ENCODE peak calls at places on chromosomes 12 and 14, in seven cellular contexts. K, A, Z, I, C, S and O are unnamed samples.

GRCh38 chr12:45720069-45720468 is 9.4 kb upstream of the ARID2 start:
- DNase-seq in K (no peak), A (no peak), Z (no peak), I (no peak), C (no peak), S (no peak), O (no peak)

GRCh38 chr12:4518106-4518728 is 20.5 kb upstream of the RAD51AP1 start:
- DNase-seq in K (peak), A (no peak), Z (no peak), I (no peak), C (peak), S (no peak), O (no peak)

GRCh38 chr14:41749425-41749824 is 142.7 kb downstream of the LRFN5 start:
- DNase-seq in K (peak), A (no peak), Z (no peak), I (no peak), C (no peak), S (no peak), O (no peak)

GRCh38 chr12:104219361-104219892 is 3.8 kb downstream of the TXNRD1 start:
- DNase-seq in K (peak), A (no peak), Z (no peak), I (no peak), C (peak), S (no peak), O (no peak)

GRCh38 chr12:10701843-10702242 is 21.3 kb downstream of the YBX3 start:
- DNase-seq in K (no peak), A (no peak), Z (no peak), I (no peak), C (no peak), S (no peak), O (no peak)

GRCh38 chr12:19572920-19573558 is 133.7 kb downstream of the AEBP2 start:
- DNase-seq in K (peak), A (no peak), Z (no peak), I (no peak), C (no peak), S (peak), O (peak)

GRCh38 chr14:24436355-24437019 is 6.1 kb downstream of the SDR39U1 start:
- DNase-seq in K (peak), A (peak), Z (no peak), I (no peak), C (peak), S (peak), O (peak)

GRCh38 chr14:91387996-91388395 is 29.6 kb downstream of the CCDC88C start:
- DNase-seq in K (no peak), A (no peak), Z (no peak), I (no peak), C (no peak), S (no peak), O (no peak)

GRCh38 chr12:67811437-67812361 is 163.2 kb downstream of the DYRK2 start:
- DNase-seq in K (peak), A (no peak), Z (no peak), I (no peak), C (peak), S (no peak), O (no peak)

GRCh38 chr14:103755060-103755459 is 39.5 kb downstream of the ZFYVE21 start:
- DNase-seq in K (no peak), A (no peak), Z (no peak), I (no peak), C (no peak), S (no peak), O (no peak)

GRCh38 chr12:2187195-2187963 is 134.6 kb downstream of the CACNA1C start:
- DNase-seq in K (no peak), A (no peak), Z (no peak), I (no peak), C (no peak), S (no peak), O (no peak)

GRCh38 chr12:2180737-2181082 is 127.9 kb downstream of the CACNA1C start:
- DNase-seq in K (no peak), A (no peak), Z (no peak), I (no peak), C (no peak), S (no peak), O (no peak)

GRCh38 chr12:2185751-2186341 is 133.1 kb downstream of the CACNA1C start:
- DNase-seq in K (no peak), A (no peak), Z (no peak), I (no peak), C (no peak), S (no peak), O (no peak)

GRCh38 chr12:2179953-2180736 is 127.4 kb downstream of the CACNA1C start:
- DNase-seq in K (peak), A (no peak), Z (no peak), I (no peak), C (no peak), S (no peak), O (no peak)

DNA sequence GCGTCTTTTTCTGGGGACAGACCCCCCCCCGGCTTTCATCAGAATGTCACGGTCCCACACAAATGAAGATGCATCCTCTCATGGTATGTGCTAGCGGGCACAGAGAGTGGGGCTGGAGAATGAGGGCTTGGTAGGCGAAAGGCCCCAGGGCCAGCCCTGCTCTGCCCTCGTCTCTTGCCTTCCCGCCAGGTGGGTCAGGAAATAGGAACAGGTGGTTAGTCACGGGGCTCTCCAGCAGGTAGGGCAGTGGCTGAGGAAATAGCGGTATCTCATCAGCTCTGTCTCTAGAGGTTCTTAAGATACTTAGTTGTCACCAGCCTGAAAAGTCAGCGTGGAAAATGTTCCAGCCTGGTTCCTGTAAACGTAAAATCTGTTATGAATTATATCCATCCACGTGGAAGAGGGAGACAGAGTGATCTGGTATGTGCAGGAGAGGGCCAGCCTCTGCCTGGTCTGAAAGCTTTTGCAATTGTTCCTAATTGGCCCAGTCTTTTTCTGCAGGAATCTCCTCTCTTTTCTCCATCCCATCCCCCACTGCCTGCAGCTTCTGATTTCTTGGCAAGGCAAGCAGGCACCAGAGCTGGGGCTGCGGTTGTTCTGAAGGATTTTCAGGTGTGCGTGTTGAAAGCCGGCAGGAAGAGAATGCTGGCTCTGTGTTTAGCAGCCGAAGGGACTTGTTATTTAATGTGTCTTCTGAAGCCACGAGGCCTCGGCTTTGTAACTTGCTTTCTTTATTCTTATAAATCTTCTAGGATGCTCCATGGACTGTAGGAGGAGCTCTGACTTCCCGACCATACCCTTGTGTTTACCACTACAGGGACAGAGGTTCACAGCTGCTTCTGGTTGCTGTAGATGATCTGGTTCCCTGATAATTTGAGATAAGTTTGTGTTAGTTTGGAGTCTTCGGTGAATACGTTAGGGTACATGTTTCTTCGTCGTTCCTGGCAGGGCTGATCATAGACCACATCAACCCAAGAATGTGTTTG is 131.1 kb downstream of the CACNA1C start:
- DNase-seq in K (peak), A (no peak), Z (no peak), I (peak), C (no peak), S (no peak), O (no peak)
- TF ChIP-seq CTCF in K (peak), A (no peak), Z (no peak), I (no peak), C (no peak), S (no peak), O (peak)

DNA sequence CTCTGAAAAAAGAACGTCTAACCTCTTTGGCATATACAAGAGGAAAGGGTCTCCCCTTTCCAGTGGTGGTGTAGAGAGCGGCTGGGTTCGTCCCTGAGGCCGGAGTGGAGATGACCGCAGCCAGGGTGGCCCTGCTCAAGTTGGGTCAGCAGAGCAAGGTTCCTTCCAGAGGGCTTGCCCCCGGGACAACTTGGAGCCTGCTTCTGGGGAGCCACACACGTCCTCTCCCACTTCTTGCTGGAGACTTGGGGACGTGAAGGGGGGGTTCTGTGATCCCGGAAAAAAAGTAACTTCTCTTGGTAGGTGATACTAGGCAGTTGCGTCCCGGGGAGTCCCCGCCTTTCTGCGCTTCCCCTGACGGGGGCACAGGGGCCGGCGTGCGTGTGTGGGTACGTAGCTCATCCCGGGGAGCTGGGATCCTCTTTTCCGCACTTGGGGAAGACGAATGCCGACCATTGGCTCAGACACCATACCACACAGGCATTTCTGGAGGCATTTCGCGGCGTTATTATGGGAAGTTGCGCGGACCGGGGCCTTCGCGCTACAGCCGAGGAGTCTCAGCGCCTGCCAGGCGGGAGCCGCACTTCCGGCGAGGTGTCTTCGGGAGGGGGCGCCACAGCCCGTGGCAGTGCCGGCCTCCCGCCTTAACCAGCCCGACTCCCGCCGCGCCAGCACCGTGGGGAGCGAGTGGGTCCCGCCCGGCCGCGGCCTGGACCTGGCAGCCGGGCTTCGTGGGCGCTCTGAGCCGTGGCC is 14.8 kb upstream of the PAX9 start:
- DNase-seq in K (no peak), A (no peak), Z (no peak), I (no peak), C (no peak), S (peak), O (no peak)
- TF ChIP-seq CTCF in K (no peak), A (no peak), Z (no peak), I (no peak), C (no peak), S (peak), O (no peak)

DNA sequence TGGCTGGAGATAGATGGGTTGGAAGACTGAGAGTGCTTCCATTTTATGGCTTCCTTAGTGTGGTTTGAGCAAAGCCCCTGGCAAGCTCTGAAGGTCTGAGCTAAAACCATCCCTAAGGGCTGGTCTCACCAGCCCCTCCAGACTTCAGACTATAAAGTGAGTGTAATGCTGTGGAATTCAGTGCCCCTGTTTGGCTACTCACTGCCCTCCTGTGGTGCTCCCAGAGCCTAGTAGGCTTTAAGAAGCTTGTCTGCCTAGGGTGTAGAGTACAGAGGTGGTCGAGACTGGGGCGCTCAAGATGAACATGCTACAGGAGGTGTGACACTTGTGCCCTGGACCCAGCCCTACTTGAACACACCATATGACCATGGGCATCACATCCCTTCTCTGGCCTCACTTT is 246.7 kb upstream of the FKBP4 start:
- DNase-seq in K (no peak), A (no peak), Z (no peak), I (no peak), C (no peak), S (no peak), O (no peak)
- TF ChIP-seq CTCF in K (no peak), A (no peak), Z (no peak), I (no peak), C (no peak), S (no peak), O (no peak)

GRCh38 chr14:20820063-20820904 is 17.6 kb upstream of the RNASE1 start:
- DNase-seq in K (no peak), A (no peak), Z (no peak), I (no peak), C (no peak), S (no peak), O (no peak)

GRCh38 chr14:20823859-20824258 is 21.2 kb upstream of the RNASE1 start:
- DNase-seq in K (no peak), A (no peak), Z (no peak), I (no peak), C (no peak), S (no peak), O (no peak)

GRCh38 chr14:20818861-20819260 is 16.2 kb upstream of the RNASE1 start:
- DNase-seq in K (no peak), A (no peak), Z (no peak), I (no peak), C (no peak), S (no peak), O (no peak)
- TF ChIP-seq CTCF in K (no peak), A (no peak), Z (peak), I (no peak), C (no peak), S (no peak), O (peak)

GRCh38 chr12:93802293-93802692 is 125.1 kb downstream of the CRADD start:
- DNase-seq in K (no peak), A (no peak), Z (no peak), I (no peak), C (no peak), S (no peak), O (no peak)

GRCh38 chr12:93803408-93803807 is 126.2 kb downstream of the CRADD start:
- DNase-seq in K (peak), A (no peak), Z (no peak), I (no peak), C (no peak), S (no peak), O (no peak)

GRCh38 chr12:93804392-93805179 is 127.4 kb downstream of the CRADD start:
- DNase-seq in K (no peak), A (no peak), Z (no peak), I (no peak), C (no peak), S (no peak), O (no peak)

GRCh38 chr12:93805736-93806141 is 128.6 kb downstream of the CRADD start:
- DNase-seq in K (no peak), A (no peak), Z (no peak), I (no peak), C (no peak), S (no peak), O (no peak)

GRCh38 chr12:93802698-93803097 is 125.5 kb downstream of the CRADD start:
- DNase-seq in K (peak), A (no peak), Z (no peak), I (no peak), C (no peak), S (no peak), O (no peak)
- TF ChIP-seq CTCF in K (peak), A (no peak), Z (no peak), I (no peak), C (no peak), S (no peak), O (peak)

GRCh38 chr14:105388110-105388951 is 10.0 kb upstream of the TEX22 start:
- DNase-seq in K (no peak), A (no peak), Z (no peak), I (no peak), C (no peak), S (no peak), O (no peak)

GRCh38 chr14:105385698-105386365 is 12.5 kb upstream of the TEX22 start:
- DNase-seq in K (no peak), A (no peak), Z (no peak), I (no peak), C (no peak), S (no peak), O (peak)

GRCh38 chr14:105387530-105387922 is 10.8 kb upstream of the TEX22 start:
- DNase-seq in K (no peak), A (no peak), Z (no peak), I (no peak), C (no peak), S (no peak), O (no peak)

GRCh38 chr14:105385322-105385637 is 13.1 kb upstream of the TEX22 start:
- DNase-seq in K (no peak), A (no peak), Z (no peak), I (no peak), C (no peak), S (no peak), O (no peak)

DNA sequence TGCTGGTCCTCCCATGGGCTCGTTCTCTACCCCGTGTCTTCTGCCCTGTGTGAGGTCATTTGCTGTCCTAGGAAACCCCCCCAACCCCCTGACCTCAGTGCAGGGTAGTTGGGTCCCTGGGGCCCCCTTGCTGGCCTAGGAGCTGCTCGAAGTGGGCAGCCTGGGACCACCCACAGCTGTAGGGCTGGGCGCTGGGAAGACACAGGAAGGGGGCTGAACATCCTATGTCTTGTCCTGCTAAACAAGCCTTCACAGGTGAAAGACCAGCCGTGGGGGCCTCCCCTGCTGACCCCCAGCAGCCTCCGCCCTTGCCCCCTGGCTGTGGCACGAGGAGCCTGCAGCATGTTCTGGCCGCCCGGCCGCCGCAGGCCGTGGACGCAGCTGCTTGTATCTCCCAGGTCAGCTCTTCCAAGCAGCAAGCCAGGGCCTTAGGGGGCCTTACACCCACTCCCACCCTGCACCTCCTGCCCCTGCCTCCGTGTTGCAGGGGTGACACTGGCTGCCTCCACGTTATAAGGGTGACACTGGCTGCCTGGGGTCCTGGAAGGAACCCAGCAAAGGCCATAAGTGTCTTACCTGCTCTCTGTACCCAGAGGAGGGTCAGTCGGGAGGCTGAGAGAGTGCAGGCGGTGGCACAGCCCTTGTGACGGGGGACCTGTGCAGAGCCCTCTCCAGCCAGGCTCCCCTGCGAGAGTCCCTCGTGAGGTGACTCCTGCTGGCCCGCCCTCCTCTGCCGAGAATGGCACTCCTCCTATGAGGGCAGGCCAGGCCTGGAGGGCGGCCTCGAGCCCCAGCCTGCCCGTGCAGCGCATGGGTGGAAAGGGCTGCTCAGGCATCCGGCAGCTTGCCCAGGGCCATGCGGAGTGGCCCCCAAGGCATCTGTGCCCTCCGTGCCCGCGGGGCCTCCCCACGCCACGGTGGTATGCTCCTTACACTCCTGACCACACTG is 11.5 kb upstream of the TEX22 start:
- DNase-seq in K (no peak), A (no peak), Z (no peak), I (no peak), C (no peak), S (no peak), O (peak)
- TF ChIP-seq CTCF in K (no peak), A (no peak), Z (no peak), I (no peak), C (no peak), S (no peak), O (no peak)

GRCh38 chr12:57520008-57520726 is at the start of gene DDIT3:
- DNase-seq in K (peak), A (peak), Z (peak), I (peak), C (peak), S (peak), O (no peak)
- TF ChIP-seq CTCF in K (no peak), A (no peak), Z (no peak), I (no peak), C (peak), S (no peak), O (no peak)

DNA sequence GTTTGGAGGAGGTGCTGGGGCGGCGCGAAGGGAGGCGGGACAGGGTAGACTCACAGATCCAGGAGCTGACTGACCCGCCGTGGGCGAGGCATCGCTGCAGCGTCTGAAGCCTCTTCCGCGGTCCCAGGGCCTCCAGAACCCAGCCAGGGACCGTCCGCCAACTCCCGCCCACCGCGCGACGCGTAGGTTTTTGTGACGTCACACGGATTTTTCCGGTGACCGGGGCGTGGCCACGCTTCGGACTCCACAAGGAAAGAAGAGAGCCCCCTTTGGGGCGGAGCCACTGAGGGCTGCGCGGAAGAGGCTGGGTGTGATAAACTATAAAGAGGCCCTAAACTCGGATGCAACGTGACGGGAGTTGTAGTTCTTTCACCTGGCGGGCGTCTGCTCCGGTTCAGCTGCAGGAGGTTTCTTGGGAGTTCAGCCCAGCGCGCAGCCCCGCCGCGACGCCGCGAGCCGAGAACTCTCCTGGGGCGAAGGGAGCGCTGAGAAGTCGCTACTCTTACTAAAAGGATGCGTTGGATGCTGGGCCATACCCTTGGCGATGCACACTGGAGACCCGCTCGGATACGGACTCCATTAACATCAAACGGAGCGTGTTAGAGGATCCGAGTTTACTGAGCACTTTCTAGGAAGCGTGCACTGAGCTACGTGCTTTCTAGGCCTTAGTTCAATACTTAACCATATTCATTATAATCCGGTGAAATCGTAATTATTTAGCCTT is at the start of gene AMN1:
- DNase-seq in K (peak), A (peak), Z (peak), I (peak), C (peak), S (peak), O (peak)
- TF ChIP-seq CTCF in K (no peak), A (no peak), Z (peak), I (no peak), C (no peak), S (no peak), O (no peak)